ENCODE peak calls at places on chromosomes 12 and 14, in seven cellular contexts. One of them, this sample, is unnamed.

GRCh38 chr12:112988224-112988623 is 9.9 kb downstream of the OAS2 start:
- DNase-seq in Calu3: no peak
- DNase-seq in mesothelial cell of epicardium: no peak
- DNase-seq in RWPE1: no peak
- DNase-seq in endothelial cell: no peak
- DNase-seq in cardiac muscle cell: no peak
- DNase-seq in fibroblast of lung: no peak
- DNase-seq in this sample: no peak

GRCh38 chr14:68977137-68977740 is 1.9 kb downstream of the ACTN1 start:
- DNase-seq in Calu3: no peak
- DNase-seq in mesothelial cell of epicardium: no peak
- DNase-seq in RWPE1: no peak
- DNase-seq in endothelial cell: no peak
- DNase-seq in cardiac muscle cell: peak
- DNase-seq in fibroblast of lung: no peak
- DNase-seq in this sample: no peak

GRCh38 chr14:68474741-68475140 is 318.1 kb downstream of the ZFP36L1 start:
- DNase-seq in Calu3: peak
- DNase-seq in mesothelial cell of epicardium: no peak
- DNase-seq in RWPE1: no peak
- DNase-seq in endothelial cell: no peak
- DNase-seq in cardiac muscle cell: no peak
- DNase-seq in fibroblast of lung: no peak
- DNase-seq in this sample: no peak

GRCh38 chr12:51341259-51342007 is 5.0 kb downstream of the CELA1 start:
- DNase-seq in Calu3: peak
- DNase-seq in mesothelial cell of epicardium: no peak
- DNase-seq in RWPE1: peak
- DNase-seq in endothelial cell: peak
- DNase-seq in cardiac muscle cell: peak
- DNase-seq in fibroblast of lung: peak
- DNase-seq in this sample: peak

GRCh38 chr14:102155150-102155549 is 15.5 kb downstream of the WDR20 start:
- DNase-seq in Calu3: no peak
- DNase-seq in mesothelial cell of epicardium: no peak
- DNase-seq in RWPE1: no peak
- DNase-seq in endothelial cell: no peak
- DNase-seq in cardiac muscle cell: peak
- DNase-seq in fibroblast of lung: peak
- DNase-seq in this sample: no peak

GRCh38 chr14:91277546-91278382 is 33.3 kb upstream of the GPR68 start:
- DNase-seq in Calu3: no peak
- DNase-seq in mesothelial cell of epicardium: no peak
- DNase-seq in RWPE1: peak
- DNase-seq in endothelial cell: no peak
- DNase-seq in cardiac muscle cell: no peak
- DNase-seq in fibroblast of lung: no peak
- DNase-seq in this sample: no peak

GRCh38 chr14:54312166-54312801 is 84.5 kb upstream of the CDKN3 start:
- DNase-seq in Calu3: peak
- DNase-seq in mesothelial cell of epicardium: no peak
- DNase-seq in RWPE1: peak
- DNase-seq in endothelial cell: no peak
- DNase-seq in cardiac muscle cell: no peak
- DNase-seq in fibroblast of lung: peak
- DNase-seq in this sample: no peak

GRCh38 chr12:22271036-22271435 is 63.5 kb downstream of the ST8SIA1 start:
- DNase-seq in Calu3: no peak
- DNase-seq in mesothelial cell of epicardium: no peak
- DNase-seq in RWPE1: peak
- DNase-seq in endothelial cell: no peak
- DNase-seq in cardiac muscle cell: no peak
- DNase-seq in fibroblast of lung: peak
- DNase-seq in this sample: no peak

GRCh38 chr12:67659296-67659695 is 10.8 kb downstream of the DYRK2 start:
- DNase-seq in Calu3: no peak
- DNase-seq in mesothelial cell of epicardium: no peak
- DNase-seq in RWPE1: no peak
- DNase-seq in endothelial cell: no peak
- DNase-seq in cardiac muscle cell: no peak
- DNase-seq in fibroblast of lung: no peak
- DNase-seq in this sample: no peak

GRCh38 chr14:65185859-65186258 is 83.5 kb upstream of the MAX start:
- DNase-seq in Calu3: no peak
- DNase-seq in mesothelial cell of epicardium: no peak
- DNase-seq in RWPE1: no peak
- DNase-seq in endothelial cell: no peak
- DNase-seq in cardiac muscle cell: no peak
- DNase-seq in fibroblast of lung: no peak
- DNase-seq in this sample: no peak

GRCh38 chr12:108964391-108965166 is 56.3 kb downstream of the SVOP start:
- DNase-seq in Calu3: no peak
- DNase-seq in mesothelial cell of epicardium: no peak
- DNase-seq in RWPE1: no peak
- DNase-seq in endothelial cell: no peak
- DNase-seq in cardiac muscle cell: no peak
- DNase-seq in fibroblast of lung: no peak
- DNase-seq in this sample: no peak

GRCh38 chr12:130799051-130799450 is 40.0 kb downstream of the STX2 start:
- DNase-seq in Calu3: no peak
- DNase-seq in mesothelial cell of epicardium: no peak
- DNase-seq in RWPE1: peak
- DNase-seq in endothelial cell: no peak
- DNase-seq in cardiac muscle cell: no peak
- DNase-seq in fibroblast of lung: no peak
- DNase-seq in this sample: no peak

GRCh38 chr12:101551362-101552114 is 43.2 kb upstream of the MYBPC1 start:
- DNase-seq in Calu3: no peak
- DNase-seq in mesothelial cell of epicardium: no peak
- DNase-seq in RWPE1: no peak
- DNase-seq in endothelial cell: no peak
- DNase-seq in cardiac muscle cell: no peak
- DNase-seq in fibroblast of lung: no peak
- DNase-seq in this sample: no peak

GRCh38 chr14:34872822-34873590 is 2.2 kb downstream of the BAZ1A start:
- DNase-seq in Calu3: no peak
- DNase-seq in mesothelial cell of epicardium: no peak
- DNase-seq in RWPE1: peak
- DNase-seq in endothelial cell: no peak
- DNase-seq in cardiac muscle cell: peak
- DNase-seq in fibroblast of lung: peak
- DNase-seq in this sample: no peak

GRCh38 chr14:73173092-73173735 is 36.9 kb downstream of the PSEN1 start:
- DNase-seq in Calu3: no peak
- DNase-seq in mesothelial cell of epicardium: no peak
- DNase-seq in RWPE1: peak
- DNase-seq in endothelial cell: no peak
- DNase-seq in cardiac muscle cell: peak
- DNase-seq in fibroblast of lung: peak
- DNase-seq in this sample: no peak

GRCh38 chr12:46401703-46402102 is 29.1 kb upstream of the SLC38A2 start:
- DNase-seq in Calu3: no peak
- DNase-seq in mesothelial cell of epicardium: no peak
- DNase-seq in RWPE1: no peak
- DNase-seq in endothelial cell: no peak
- DNase-seq in cardiac muscle cell: peak
- DNase-seq in fibroblast of lung: peak
- DNase-seq in this sample: no peak

GRCh38 chr14:74794947-74795346 is 31.8 kb downstream of the YLPM1 start:
- DNase-seq in Calu3: no peak
- DNase-seq in mesothelial cell of epicardium: no peak
- DNase-seq in RWPE1: no peak
- DNase-seq in endothelial cell: no peak
- DNase-seq in cardiac muscle cell: no peak
- DNase-seq in fibroblast of lung: no peak
- DNase-seq in this sample: no peak

GRCh38 chr14:74792249-74793039 is 29.3 kb downstream of the YLPM1 start:
- DNase-seq in Calu3: no peak
- DNase-seq in mesothelial cell of epicardium: no peak
- DNase-seq in RWPE1: no peak
- DNase-seq in endothelial cell: peak
- DNase-seq in cardiac muscle cell: no peak
- DNase-seq in fibroblast of lung: no peak
- DNase-seq in this sample: no peak

DNA sequence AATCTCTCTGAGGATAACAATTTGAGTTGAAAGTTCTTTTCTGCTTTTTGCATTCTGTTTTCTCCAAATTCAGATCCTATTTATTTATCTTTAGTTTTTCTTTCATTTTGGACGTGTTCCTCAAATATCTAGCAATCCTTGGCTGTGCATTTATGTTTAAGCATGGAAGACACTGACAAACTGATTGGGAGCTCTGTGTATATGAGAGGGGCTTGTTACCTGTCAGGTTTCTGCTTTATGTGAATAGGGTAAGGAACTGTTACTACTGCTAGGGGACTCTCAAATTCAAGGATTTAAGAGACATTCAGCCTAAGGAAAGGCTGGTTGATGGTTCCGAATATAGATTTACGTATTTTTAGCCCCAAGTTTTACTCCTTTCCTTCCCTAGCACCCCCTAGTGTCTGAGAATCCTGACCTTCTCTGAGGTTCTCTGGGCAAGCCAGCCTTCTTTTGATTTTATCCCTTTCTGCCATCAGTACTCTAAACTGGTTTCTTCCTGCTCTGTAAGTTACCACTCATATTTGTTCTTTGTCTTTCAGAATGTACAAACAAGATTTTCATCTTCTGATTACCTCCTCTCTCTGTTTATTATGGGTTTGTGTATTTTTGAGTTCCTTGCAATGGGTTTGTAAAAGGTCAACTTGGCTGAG is 30.5 kb downstream of the YLPM1 start:
- DNase-seq in Calu3: no peak
- DNase-seq in mesothelial cell of epicardium: no peak
- DNase-seq in RWPE1: no peak
- DNase-seq in endothelial cell: peak
- DNase-seq in cardiac muscle cell: no peak
- DNase-seq in fibroblast of lung: no peak
- DNase-seq in this sample: no peak
- TF ChIP-seq CTCF in Calu3: no peak
- TF ChIP-seq CTCF in mesothelial cell of epicardium: no peak
- TF ChIP-seq CTCF in RWPE1: no peak
- TF ChIP-seq CTCF in endothelial cell: no peak
- TF ChIP-seq CTCF in cardiac muscle cell: peak
- TF ChIP-seq CTCF in fibroblast of lung: peak
- TF ChIP-seq CTCF in this sample: peak

GRCh38 chr12:53079226-53080117 is at the start of gene SPRYD3:
- DNase-seq in Calu3: peak
- DNase-seq in mesothelial cell of epicardium: peak
- DNase-seq in RWPE1: peak
- DNase-seq in endothelial cell: peak
- DNase-seq in cardiac muscle cell: peak
- DNase-seq in fibroblast of lung: peak
- DNase-seq in this sample: peak
- TF ChIP-seq CTCF in Calu3: no peak
- TF ChIP-seq CTCF in mesothelial cell of epicardium: no peak
- TF ChIP-seq CTCF in RWPE1: no peak
- TF ChIP-seq CTCF in endothelial cell: no peak
- TF ChIP-seq CTCF in cardiac muscle cell: no peak
- TF ChIP-seq CTCF in fibroblast of lung: no peak
- TF ChIP-seq CTCF in this sample: no peak

DNA sequence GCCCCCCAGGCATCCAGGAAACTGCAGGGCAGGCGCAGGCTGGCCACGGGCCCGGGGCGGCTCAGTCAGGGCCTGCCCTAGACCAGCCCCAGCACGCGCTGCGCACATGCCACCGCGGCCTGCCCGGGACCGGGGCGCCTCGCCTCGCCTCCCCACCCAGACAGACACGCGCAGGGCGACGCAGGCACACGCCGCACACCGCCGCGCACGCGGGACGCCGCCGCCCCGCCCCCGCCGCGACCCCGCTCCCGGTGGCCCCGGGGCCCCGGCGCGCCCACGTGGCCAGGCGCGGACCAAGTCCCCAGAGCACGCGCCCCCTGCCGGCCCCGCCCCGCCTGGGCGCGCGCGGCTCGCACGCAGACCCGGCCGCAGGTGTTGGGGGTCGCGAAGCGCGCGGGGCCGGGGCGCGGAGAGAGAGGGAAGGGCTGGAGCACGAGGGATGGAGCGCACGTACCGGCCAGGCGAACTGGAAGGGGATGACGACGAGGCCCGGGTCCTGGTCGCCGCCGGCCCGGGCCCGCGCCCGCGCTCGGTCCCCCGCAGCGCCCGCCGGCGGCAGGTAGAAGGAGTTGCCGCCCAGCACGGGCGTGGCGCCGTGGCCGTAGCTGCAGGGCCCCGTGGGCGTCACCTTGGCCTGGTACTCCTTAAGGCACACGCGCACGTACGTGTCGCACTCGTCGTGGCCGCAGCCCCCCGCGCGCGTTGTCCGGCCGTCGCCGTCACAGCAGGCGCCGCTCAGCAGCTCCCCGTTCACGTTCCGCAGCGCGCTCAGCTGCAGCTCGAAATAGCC is 1.1 kb downstream of the JAG2 start:
- DNase-seq in Calu3: peak
- DNase-seq in mesothelial cell of epicardium: no peak
- DNase-seq in RWPE1: peak
- DNase-seq in endothelial cell: peak
- DNase-seq in cardiac muscle cell: peak
- DNase-seq in fibroblast of lung: no peak
- DNase-seq in this sample: no peak
- TF ChIP-seq CTCF in Calu3: no peak
- TF ChIP-seq CTCF in mesothelial cell of epicardium: no peak
- TF ChIP-seq CTCF in RWPE1: peak
- TF ChIP-seq CTCF in endothelial cell: peak
- TF ChIP-seq CTCF in cardiac muscle cell: no peak
- TF ChIP-seq CTCF in fibroblast of lung: no peak
- TF ChIP-seq CTCF in this sample: no peak

GRCh38 chr14:106679776-106680175 is 1153.4 kb downstream of the TMEM121 start:
- DNase-seq in Calu3: no peak
- DNase-seq in mesothelial cell of epicardium: no peak
- DNase-seq in RWPE1: no peak
- DNase-seq in endothelial cell: no peak
- DNase-seq in cardiac muscle cell: no peak
- DNase-seq in fibroblast of lung: no peak
- DNase-seq in this sample: no peak

GRCh38 chr14:106686533-106686932 is 1160.2 kb downstream of the TMEM121 start:
- DNase-seq in Calu3: no peak
- DNase-seq in mesothelial cell of epicardium: no peak
- DNase-seq in RWPE1: no peak
- DNase-seq in endothelial cell: no peak
- DNase-seq in cardiac muscle cell: no peak
- DNase-seq in fibroblast of lung: no peak
- DNase-seq in this sample: no peak

DNA sequence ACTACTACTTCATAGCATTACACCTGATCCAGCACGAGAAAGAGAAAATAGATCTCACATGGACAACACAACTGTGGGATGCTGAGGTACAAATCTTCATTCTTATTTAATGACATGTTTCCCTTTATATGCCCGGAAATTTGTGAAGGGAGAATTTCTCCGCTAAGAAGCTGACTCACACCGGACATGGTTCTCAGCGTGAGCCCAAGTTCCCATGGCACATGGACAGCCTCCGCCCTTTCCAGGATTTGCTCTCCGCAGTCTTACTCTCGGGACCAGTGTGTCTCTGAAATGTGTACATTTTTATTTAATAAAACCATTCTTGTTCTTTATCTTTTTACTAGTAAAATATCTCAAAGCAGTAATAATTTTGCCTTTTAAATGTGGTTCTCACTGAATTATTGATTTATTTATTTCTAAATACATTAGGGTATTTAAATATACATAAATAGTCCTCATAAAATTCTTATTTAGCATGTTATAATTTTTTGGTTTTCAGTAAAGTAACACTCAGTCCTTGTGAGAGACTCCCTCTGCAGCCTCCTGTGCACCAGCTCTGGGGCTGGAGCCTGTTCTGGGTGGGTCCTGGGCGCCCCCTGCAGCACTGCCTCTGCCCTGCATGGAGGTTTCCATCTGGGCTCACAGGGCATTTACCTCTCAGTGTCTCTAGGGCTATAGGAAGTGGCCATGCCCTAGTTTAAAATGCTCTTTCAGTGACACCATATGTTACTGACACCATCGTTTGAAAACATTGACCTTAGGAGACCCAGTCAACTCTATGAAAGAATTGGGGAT is 1155.0 kb downstream of the TMEM121 start:
- DNase-seq in Calu3: no peak
- DNase-seq in mesothelial cell of epicardium: no peak
- DNase-seq in RWPE1: no peak
- DNase-seq in endothelial cell: no peak
- DNase-seq in cardiac muscle cell: no peak
- DNase-seq in fibroblast of lung: no peak
- DNase-seq in this sample: no peak
- TF ChIP-seq CTCF in Calu3: no peak
- TF ChIP-seq CTCF in mesothelial cell of epicardium: no peak
- TF ChIP-seq CTCF in RWPE1: no peak
- TF ChIP-seq CTCF in endothelial cell: no peak
- TF ChIP-seq CTCF in cardiac muscle cell: no peak
- TF ChIP-seq CTCF in fibroblast of lung: no peak
- TF ChIP-seq CTCF in this sample: peak